ENCODE peak calls at places on chromosomes 7 and 10, in six cellular contexts. I, H, F, M, X and V are unnamed samples.

GRCh38 chr7:117014673-117015133 is 61.4 kb downstream of the ST7 start:
- DNase-seq in I (peak), H (peak), F (peak), M (peak), X (no peak), V (peak)

GRCh38 chr7:26535483-26536069 is 243.9 kb downstream of the SNX10 start:
- DNase-seq in I (no peak), H (no peak), F (no peak), M (no peak), X (no peak), V (no peak)

GRCh38 chr10:66321746-66322145 is 604.1 kb upstream of the LRRTM3 start:
- DNase-seq in I (no peak), H (no peak), F (no peak), M (no peak), X (no peak), V (no peak)

GRCh38 chr7:144256112-144256511 is 8.5 kb downstream of the OR2A7 start:
- DNase-seq in I (no peak), H (no peak), F (peak), M (no peak), X (no peak), V (no peak)

GRCh38 chr10:111648046-111648445 is 535.5 kb downstream of the GPAM start:
- DNase-seq in I (no peak), H (no peak), F (peak), M (no peak), X (no peak), V (no peak)

GRCh38 chr10:28328346-28328745 is 25.5 kb upstream of the MPP7 start:
- DNase-seq in I (no peak), H (no peak), F (no peak), M (no peak), X (no peak), V (no peak)

GRCh38 chr7:30327813-30328212 is 43.4 kb downstream of the ZNRF2 start:
- DNase-seq in I (no peak), H (no peak), F (peak), M (no peak), X (no peak), V (no peak)

GRCh38 chr7:2478387-2478760 is 2.2 kb upstream of the GRIFIN start:
- DNase-seq in I (peak), H (no peak), F (no peak), M (peak), X (no peak), V (no peak)

GRCh38 chr7:48680996-48681395 is 243.4 kb upstream of the CDC14C start:
- DNase-seq in I (no peak), H (no peak), F (no peak), M (no peak), X (no peak), V (no peak)

GRCh38 chr10:33398796-33399195 is 64.3 kb upstream of the NRP1 start:
- DNase-seq in I (no peak), H (no peak), F (no peak), M (peak), X (no peak), V (no peak)

GRCh38 chr10:60375293-60376004 is 14.2 kb downstream of the ANK3 start:
- DNase-seq in I (no peak), H (no peak), F (no peak), M (no peak), X (no peak), V (no peak)

GRCh38 chr7:33981686-33982424 is 76.5 kb downstream of the BMPER start:
- DNase-seq in I (no peak), H (no peak), F (peak), M (no peak), X (no peak), V (no peak)

GRCh38 chr7:70706698-70707097 is 425.2 kb upstream of the GALNT17 start:
- DNase-seq in I (no peak), H (no peak), F (no peak), M (no peak), X (no peak), V (no peak)

GRCh38 chr10:131742371-131743000 is 158.3 kb upstream of the PPP2R2D start:
- DNase-seq in I (peak), H (no peak), F (no peak), M (no peak), X (no peak), V (peak)

GRCh38 chr7:150756858-150757257 is 19.6 kb downstream of the GIMAP5 start:
- DNase-seq in I (no peak), H (no peak), F (peak), M (no peak), X (no peak), V (no peak)

GRCh38 chr7:53325061-53325460 is 289.6 kb downstream of the POM121L12 start:
- DNase-seq in I (no peak), H (no peak), F (peak), M (no peak), X (no peak), V (no peak)

GRCh38 chr10:6178581-6178980 is 24.2 kb upstream of the PFKFB3 start:
- DNase-seq in I (no peak), H (no peak), F (no peak), M (no peak), X (no peak), V (no peak)

GRCh38 chr7:116810267-116811116 is 51.9 kb upstream of the CAPZA2 start:
- DNase-seq in I (no peak), H (peak), F (peak), M (no peak), X (no peak), V (no peak)

GRCh38 chr10:4892681-4893080 is 66.7 kb downstream of the AKR1E2 start:
- DNase-seq in I (no peak), H (no peak), F (no peak), M (no peak), X (no peak), V (no peak)

GRCh38 chr7:55179897-55180682 is 161.3 kb downstream of the EGFR start:
- DNase-seq in I (peak), H (no peak), F (peak), M (no peak), X (no peak), V (no peak)

GRCh38 chr7:151249034-151249731 is 689 bp upstream of the SMARCD3 start:
- DNase-seq in I (peak), H (peak), F (peak), M (peak), X (no peak), V (peak)

GRCh38 chr7:771241-772004 is 44.3 kb upstream of the PRKAR1B start:
- DNase-seq in I (peak), H (no peak), F (peak), M (peak), X (no peak), V (no peak)

GRCh38 chr10:54614062-54614461 is 187.0 kb downstream of the PCDH15 start:
- DNase-seq in I (no peak), H (no peak), F (no peak), M (no peak), X (no peak), V (no peak)

GRCh38 chr10:62079885-62080559 is 178.5 kb downstream of the ARID5B start:
- DNase-seq in I (no peak), H (no peak), F (no peak), M (no peak), X (no peak), V (no peak)

GRCh38 chr7:151512353-151512752 is 7.3 kb downstream of the RHEB start:
- DNase-seq in I (no peak), H (no peak), F (no peak), M (no peak), X (no peak), V (no peak)

GRCh38 chr10:85713885-85714284 is 652.7 kb downstream of the GRID1 start:
- DNase-seq in I (no peak), H (no peak), F (no peak), M (no peak), X (no peak), V (no peak)

GRCh38 chr7:114589436-114589835 is 174.8 kb downstream of the FOXP2 start:
- DNase-seq in I (no peak), H (peak), F (no peak), M (no peak), X (no peak), V (no peak)

GRCh38 chr10:95260397-95260881 is 30.4 kb downstream of the PDLIM1 start:
- DNase-seq in I (no peak), H (no peak), F (peak), M (no peak), X (no peak), V (no peak)